ENCODE peak calls at places on chromosomes 1 and 21, in eight cellular contexts. C is stimulated activated naive CD8-positive, alpha-beta T cell treated with anti-CD3 and anti-CD28 coated beads, Interleukin-15, amount 100 ng/mL, for 72 hours; E is memory B cell; J is upper lobe of right lung; R is left cardiac atrium; H is stimulated activated effector memory CD8-positive, alpha-beta T cell treated with anti-CD3 and anti-CD28 coated beads, Interleukin-12 subunit alpha, Interleukin-12 subunit beta, amount 100 ng/mL, for 72 hours; B is body of pancreas; I is right lobe of liver. V is an unnamed sample.

GRCh38 chr1:156366832-156367231 is 2.2 kb upstream of the RHBG start:
- ATAC-seq in C (no peak), E (no peak), J (no peak), R (no peak), H (no peak), B (no peak), I (no peak), V (peak; percentile 48)

GRCh38 chr21:42777757-42778344 is 101.5 kb downstream of the WDR4 start:
- ATAC-seq in C (no peak), E (peak; percentile 91), J (peak; percentile 38), R (no peak), H (no peak), B (no peak), I (no peak), V (no peak)

GRCh38 chr1:115105836-115106235 is 16.5 kb upstream of the TSPAN2 start:
- ATAC-seq in C (no peak), E (no peak), J (peak; percentile 31), R (no peak), H (no peak), B (no peak), I (no peak), V (no peak)

GRCh38 chr1:8047112-8047511 is 21.0 kb upstream of the ERRFI1 start:
- ATAC-seq in C (no peak), E (no peak), J (peak; percentile 77), R (peak; percentile 69), H (no peak), B (no peak), I (no peak), V (no peak)

GRCh38 chr1:190849346-190849745 is 371.7 kb upstream of the BRINP3 start:
- ATAC-seq in C (no peak), E (no peak), J (no peak), R (no peak), H (no peak), B (peak; percentile 52), I (no peak), V (no peak)

GRCh38 chr1:24254783-24255182 is 64.4 kb upstream of the GRHL3 start:
- ATAC-seq in C (no peak), E (no peak), J (no peak), R (no peak), H (no peak), B (no peak), I (no peak), V (no peak)

GRCh38 chr1:204564835-204565234 is 48.6 kb downstream of the MDM4 start:
- ATAC-seq in C (peak; percentile 74), E (peak; percentile 90), J (no peak), R (no peak), H (peak; percentile 34), B (no peak), I (no peak), V (no peak)

GRCh38 chr1:208145167-208145566 is 99.0 kb downstream of the PLXNA2 start:
- ATAC-seq in C (no peak), E (no peak), J (peak; percentile 24), R (peak; percentile 20), H (no peak), B (no peak), I (no peak), V (no peak)

GRCh38 chr1:153697873-153698647 is 19.6 kb downstream of the NPR1 start:
- ATAC-seq in C (no peak), E (no peak), J (peak; percentile 81), R (peak; percentile 88), H (no peak), B (peak; percentile 43), I (peak; percentile 78), V (peak; percentile 65)

GRCh38 chr1:62024690-62025089 is 170.0 kb upstream of the L1TD1 start:
- ATAC-seq in C (no peak), E (no peak), J (no peak), R (no peak), H (no peak), B (no peak), I (no peak), V (no peak)

GRCh38 chr1:44700573-44700972 is 26.1 kb downstream of the ARMH1 start:
- ATAC-seq in C (no peak), E (no peak), J (no peak), R (no peak), H (no peak), B (no peak), I (peak; percentile 55), V (peak; percentile 47)

GRCh38 chr1:50257940-50258339 is 149.2 kb downstream of the ELAVL4 start:
- ATAC-seq in C (no peak), E (no peak), J (no peak), R (no peak), H (no peak), B (no peak), I (no peak), V (no peak)

GRCh38 chr1:151356668-151357067 is 9.6 kb upstream of the RFX5 start:
- ATAC-seq in C (no peak), E (no peak), J (peak; percentile 51), R (no peak), H (no peak), B (no peak), I (no peak), V (no peak)

GRCh38 chr1:201008666-201009360 is 14.7 kb downstream of the KIF21B start:
- ATAC-seq in C (no peak), E (no peak), J (no peak), R (no peak), H (no peak), B (no peak), I (no peak), V (no peak)

GRCh38 chr1:966603-967295 is 467 bp downstream of the PLEKHN1 start:
- ATAC-seq in C (peak; percentile 81), E (peak; percentile 81), J (peak; percentile 82), R (peak; percentile 87), H (peak; percentile 91), B (peak; percentile 80), I (peak; percentile 82), V (peak; percentile 75)

GRCh38 chr1:92356956-92357355 is 58.1 kb downstream of the RPAP2 start:
- ATAC-seq in C (no peak), E (no peak), J (no peak), R (no peak), H (peak; percentile 42), B (no peak), I (peak; percentile 13), V (peak; percentile 75)

GRCh38 chr1:212035835-212036605 is 472 bp downstream of the DTL start:
- ATAC-seq in C (peak; percentile 8), E (no peak), J (no peak), R (no peak), H (peak; percentile 19), B (no peak), I (no peak), V (no peak)

GRCh38 chr1:198228925-198229324 is 72.1 kb downstream of the NEK7 start:
- ATAC-seq in C (no peak), E (no peak), J (no peak), R (peak; percentile 30), H (no peak), B (no peak), I (no peak), V (no peak)

GRCh38 chr1:24117722-24118409 is 5.9 kb upstream of the MYOM3 start:
- ATAC-seq in C (no peak), E (no peak), J (no peak), R (peak; percentile 52), H (peak; percentile 46), B (no peak), I (no peak), V (peak; percentile 75)

GRCh38 chr1:17735791-17736190 is 19.3 kb upstream of the ACTL8 start:
- ATAC-seq in C (no peak), E (no peak), J (no peak), R (no peak), H (no peak), B (no peak), I (peak; percentile 59), V (no peak)